ENCODE peak calls at places on chromosomes 1 and 21, in four cellular contexts. O is activated CD4-positive, alpha-beta T cell treated with anti-CD3 and anti-CD28 coated beads for 1 hour; H is progenitor cell of endocrine pancreas; P is HT-29. Y is an unnamed sample.

GRCh38 chr21:25790122-25790951 is 55.6 kb downstream of the GABPA start:
- DNase-seq in H (no peak), O (no peak), P (peak; percentile 16), Y (no peak)

GRCh38 chr1:201648911-201649775 is 110.2 kb downstream of the NAV1 start:
- DNase-seq in O (no peak), H (peak; percentile 14), P (no peak), Y (peak; percentile 35)

GRCh38 chr21:22710725-22711124 is 1712.5 kb downstream of the NCAM2 start:
- DNase-seq in P (no peak), O (no peak), H (no peak), Y (no peak)

GRCh38 chr1:31571340-31572295 is 4.7 kb upstream of the TINAGL1 start:
- DNase-seq in O (no peak), P (no peak), H (no peak), Y (no peak)

GRCh38 chr1:19744335-19744743 is 55.4 kb downstream of the TMCO4 start:
- DNase-seq in O (no peak), P (no peak), H (no peak), Y (no peak)

GRCh38 chr1:158043232-158043631 is 49.8 kb downstream of the KIRREL1 start:
- DNase-seq in P (no peak), O (no peak), H (no peak), Y (no peak)

GRCh38 chr1:55305735-55306134 is 90.6 kb upstream of the USP24 start:
- DNase-seq in H (no peak), P (no peak), O (no peak), Y (no peak)

GRCh38 chr1:22255341-22256212 is 112.7 kb upstream of the WNT4 start:
- DNase-seq in P (no peak), O (no peak), H (no peak), Y (peak; percentile 59)

GRCh38 chr1:58849556-58849955 is 65.7 kb upstream of the JUN start:
- DNase-seq in P (no peak), O (no peak), H (no peak), Y (no peak)

GRCh38 chr21:41641821-41642368 is 125.0 kb downstream of the RIPK4 start:
- DNase-seq in H (no peak), O (no peak), P (no peak), Y (no peak)

GRCh38 chr1:248847956-248848561 is 10.0 kb downstream of the ZNF672 start:
- DNase-seq in H (no peak), O (no peak), P (no peak), Y (no peak)

GRCh38 chr1:183218981-183219621 is 33.0 kb downstream of the LAMC2 start:
- DNase-seq in O (peak; percentile 12), P (peak; percentile 43), H (no peak), Y (peak; percentile 32)

GRCh38 chr1:61337981-61338848 is 255.9 kb downstream of the NFIA start:
- DNase-seq in H (peak; percentile 36), O (no peak), P (peak; percentile 86), Y (peak; percentile 60)

GRCh38 chr1:50522943-50523342 is 99.7 kb upstream of the DMRTA2 start:
- DNase-seq in O (no peak), H (no peak), P (no peak), Y (no peak)

GRCh38 chr1:63442141-63442475 is 74.7 kb downstream of the ALG6 start:
- DNase-seq in H (no peak), P (no peak), O (no peak), Y (no peak)

GRCh38 chr1:181104790-181105133 is 16.3 kb downstream of the IER5 start:
- DNase-seq in H (peak; percentile 47), P (no peak), O (peak; percentile 19), Y (peak; percentile 37)

GRCh38 chr1:180530501-180530900 is 28.1 kb upstream of the ACBD6 start:
- DNase-seq in P (peak; percentile 56), O (no peak), H (no peak), Y (peak; percentile 11)

GRCh38 chr1:30998887-30999286 is 66.6 kb downstream of the PUM1 start:
- DNase-seq in P (no peak), O (no peak), H (no peak), Y (no peak)

GRCh38 chr1:233707153-233707905 is 93.4 kb downstream of the KCNK1 start:
- DNase-seq in P (peak; percentile 82), O (no peak), H (no peak), Y (no peak)

GRCh38 chr1:215518594-215518993 is 48.5 kb upstream of the KCTD3 start:
- DNase-seq in H (no peak), O (no peak), P (no peak), Y (no peak)

GRCh38 chr1:201084171-201084766 is 28.0 kb downstream of the CACNA1S start:
- DNase-seq in H (no peak), O (no peak), P (no peak), Y (no peak)